ENCODE peak calls at places on chromosomes 4 and X, in four cellular contexts. One of them, this sample, is unnamed.

GRCh38 chr4:169398294-169398693 is 127.5 kb upstream of the SH3RF1 start:
- DNase-seq in A549: no peak
- DNase-seq in K562: no peak
- DNase-seq in GM12878: no peak
- DNase-seq in this sample: peak

GRCh38 chrX:19829817-19830216 is 57.6 kb downstream of the SH3KBP1 start:
- DNase-seq in A549: no peak
- DNase-seq in K562: no peak
- DNase-seq in GM12878: no peak
- DNase-seq in this sample: no peak

GRCh38 chrX:153635788-153636668 is 11.0 kb upstream of the DUSP9 start:
- DNase-seq in A549: peak
- DNase-seq in K562: peak
- DNase-seq in GM12878: no peak
- DNase-seq in this sample: no peak

GRCh38 chrX:13778916-13779315 is 38.0 kb downstream of the GPM6B start:
- DNase-seq in A549: no peak
- DNase-seq in K562: no peak
- DNase-seq in GM12878: no peak
- DNase-seq in this sample: peak

GRCh38 chrX:14032383-14032782 is 2.7 kb upstream of the GEMIN8 start:
- DNase-seq in A549: peak
- DNase-seq in K562: peak
- DNase-seq in GM12878: no peak
- DNase-seq in this sample: peak

GRCh38 chrX:141405878-141406492 is 163.7 kb upstream of the SPANXC start:
- DNase-seq in A549: peak
- DNase-seq in K562: no peak
- DNase-seq in GM12878: no peak
- DNase-seq in this sample: peak

GRCh38 chr4:58209576-58209975 is 1099.4 kb upstream of the IGFBP7 start:
- DNase-seq in A549: no peak
- DNase-seq in K562: no peak
- DNase-seq in GM12878: no peak
- DNase-seq in this sample: no peak

GRCh38 chr4:162865102-162865501 is 301.6 kb downstream of the NAF1 start:
- DNase-seq in A549: no peak
- DNase-seq in K562: no peak
- DNase-seq in GM12878: no peak
- DNase-seq in this sample: no peak

GRCh38 chr4:85798011-85798770 is 323.2 kb downstream of the ARHGAP24 start:
- DNase-seq in A549: no peak
- DNase-seq in K562: no peak
- DNase-seq in GM12878: no peak
- DNase-seq in this sample: no peak

GRCh38 chr4:169582706-169583105 is 29.7 kb downstream of the NEK1 start:
- DNase-seq in A549: no peak
- DNase-seq in K562: no peak
- DNase-seq in GM12878: no peak
- DNase-seq in this sample: peak

GRCh38 chr4:179605196-179605595 is 2163.0 kb upstream of the AGA start:
- DNase-seq in A549: no peak
- DNase-seq in K562: no peak
- DNase-seq in GM12878: no peak
- DNase-seq in this sample: peak

GRCh38 chr4:143186202-143186601 is 1.5 kb downstream of the USP38 start:
- DNase-seq in A549: no peak
- DNase-seq in K562: no peak
- DNase-seq in GM12878: no peak
- DNase-seq in this sample: peak

GRCh38 chr4:153383131-153383530 is 38.6 kb downstream of the MND1 start:
- DNase-seq in A549: no peak
- DNase-seq in K562: no peak
- DNase-seq in GM12878: no peak
- DNase-seq in this sample: no peak

GRCh38 chr4:151563194-151563593 is 154.2 kb downstream of the FHIP1A start:
- DNase-seq in A549: no peak
- DNase-seq in K562: no peak
- DNase-seq in GM12878: no peak
- DNase-seq in this sample: no peak

GRCh38 chrX:114051667-114052315 is 532.1 kb upstream of the HTR2C start:
- DNase-seq in A549: no peak
- DNase-seq in K562: no peak
- DNase-seq in GM12878: no peak
- DNase-seq in this sample: no peak

GRCh38 chr4:73740353-73740778 is at the start of gene CXCL8:
- DNase-seq in A549: peak
- DNase-seq in K562: peak
- DNase-seq in GM12878: no peak
- DNase-seq in this sample: peak

GRCh38 chr4:176774852-176775251 is 17.9 kb downstream of the VEGFC start:
- DNase-seq in A549: no peak
- DNase-seq in K562: no peak
- DNase-seq in GM12878: no peak
- DNase-seq in this sample: peak

GRCh38 chr4:148288448-148288847 is 153.8 kb downstream of the NR3C2 start:
- DNase-seq in A549: no peak
- DNase-seq in K562: no peak
- DNase-seq in GM12878: no peak
- DNase-seq in this sample: no peak

GRCh38 chr4:99708551-99708950 is 50.9 kb upstream of the C4orf54 start:
- DNase-seq in A549: no peak
- DNase-seq in K562: no peak
- DNase-seq in GM12878: no peak
- DNase-seq in this sample: no peak

GRCh38 chr4:169440446-169440845 is 169.7 kb upstream of the SH3RF1 start:
- DNase-seq in A549: no peak
- DNase-seq in K562: no peak
- DNase-seq in GM12878: no peak
- DNase-seq in this sample: no peak

GRCh38 chr4:186105721-186106335 is 1.3 kb downstream of the FAM149A start:
- DNase-seq in A549: no peak
- DNase-seq in K562: no peak
- DNase-seq in GM12878: no peak
- DNase-seq in this sample: no peak

GRCh38 chrX:1807301-1807731 is 192.5 kb downstream of the ASMT start:
- DNase-seq in A549: no peak
- DNase-seq in K562: no peak
- DNase-seq in GM12878: no peak
- DNase-seq in this sample: peak

GRCh38 chr4:44629280-44629866 is 22.1 kb downstream of the YIPF7 start:
- DNase-seq in A549: peak
- DNase-seq in K562: peak
- DNase-seq in GM12878: peak
- DNase-seq in this sample: peak

GRCh38 chrX:70434914-70435586 is 9.6 kb upstream of the DLG3 start:
- DNase-seq in A549: no peak
- DNase-seq in K562: no peak
- DNase-seq in GM12878: no peak
- DNase-seq in this sample: peak

GRCh38 chr4:108954880-108955279 is 192.0 kb upstream of the ETNPPL start:
- DNase-seq in A549: no peak
- DNase-seq in K562: peak
- DNase-seq in GM12878: no peak
- DNase-seq in this sample: no peak

GRCh38 chr4:17358236-17358635 is 153.7 kb downstream of the QDPR start:
- DNase-seq in A549: no peak
- DNase-seq in K562: no peak
- DNase-seq in GM12878: no peak
- DNase-seq in this sample: no peak

GRCh38 chrX:133685806-133686205 is 270.5 kb upstream of the GPC4 start:
- DNase-seq in A549: no peak
- DNase-seq in K562: no peak
- DNase-seq in GM12878: no peak
- DNase-seq in this sample: no peak

GRCh38 chr4:76883147-76883546 is 14.8 kb downstream of the SOWAHB start:
- DNase-seq in A549: no peak
- DNase-seq in K562: no peak
- DNase-seq in GM12878: no peak
- DNase-seq in this sample: peak
- TF ChIP-seq ELK1 in A549: no peak
- TF ChIP-seq ELK1 in K562: no peak
- TF ChIP-seq ELK1 in GM12878: no peak
- TF ChIP-seq ELK1 in this sample: no peak

GRCh38 chrX:53685711-53686110 is 808 bp downstream of the HUWE1 start:
- DNase-seq in A549: no peak
- DNase-seq in K562: no peak
- DNase-seq in GM12878: no peak
- DNase-seq in this sample: peak
- TF ChIP-seq ELK1 in A549: no peak
- TF ChIP-seq ELK1 in K562: no peak
- TF ChIP-seq ELK1 in GM12878: no peak
- TF ChIP-seq ELK1 in this sample: no peak

GRCh38 chrX:72107320-72107719 is 24.4 kb downstream of the RTL5 start:
- DNase-seq in A549: no peak
- DNase-seq in K562: peak
- DNase-seq in GM12878: no peak
- DNase-seq in this sample: peak
- TF ChIP-seq ELK1 in A549: no peak
- TF ChIP-seq ELK1 in K562: no peak
- TF ChIP-seq ELK1 in GM12878: no peak
- TF ChIP-seq ELK1 in this sample: no peak

DNA sequence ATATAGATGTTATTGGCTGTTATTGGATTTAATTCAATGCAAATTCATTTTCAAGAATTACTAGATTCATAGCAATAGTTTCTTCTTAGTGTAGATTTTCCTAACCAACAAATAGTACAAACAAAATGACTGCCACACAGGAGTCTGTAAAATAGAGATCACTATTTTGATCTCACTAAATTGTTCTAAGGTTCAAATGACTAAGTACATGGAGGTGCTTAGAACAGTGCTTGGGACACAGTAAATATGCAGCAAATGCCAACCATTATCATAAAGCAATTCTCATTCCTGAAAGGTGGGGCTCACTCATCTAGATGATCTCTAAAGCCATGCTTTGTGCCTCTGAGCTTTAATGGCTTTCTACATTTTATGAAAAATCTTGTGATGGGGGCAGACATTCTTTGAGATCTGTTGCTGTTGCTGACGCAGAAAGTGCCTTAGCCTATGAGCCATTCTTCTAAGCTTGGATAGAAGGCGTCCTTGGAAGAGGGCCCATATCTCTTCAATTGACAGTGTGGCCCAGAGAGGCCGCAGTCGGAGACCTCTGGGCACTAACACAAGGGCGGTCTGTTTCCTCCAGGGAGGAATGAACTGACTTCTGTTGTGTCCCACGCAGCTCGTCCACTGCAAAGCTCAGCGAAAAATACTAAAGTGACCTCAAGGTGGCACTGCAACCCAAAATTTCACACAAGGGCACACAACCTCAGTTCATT is 23.6 kb downstream of the TLR10 start:
- DNase-seq in A549: peak
- DNase-seq in K562: peak
- DNase-seq in GM12878: peak
- DNase-seq in this sample: peak
- TF ChIP-seq ELK1 in A549: no peak
- TF ChIP-seq ELK1 in K562: no peak
- TF ChIP-seq ELK1 in GM12878: no peak
- TF ChIP-seq ELK1 in this sample: no peak

This sample was measured in IMR-90.